ENCODE peak calls at places on chromosomes 3 and 15, in seven cellular contexts. One of them, this sample, is unnamed.

GRCh38 chr3:51960386-51960785 is 5.2 kb downstream of the GPR62 start:
- DNase-seq in stomach: no peak
- DNase-seq in fibroblast of lung: no peak
- DNase-seq in CD8-positive, alpha-beta T cell: no peak
- DNase-seq in BJ: no peak
- DNase-seq in astrocyte of the spinal cord: no peak
- DNase-seq in GM12865: no peak
- DNase-seq in this sample: no peak

GRCh38 chr3:167976880-167977498 is 118.7 kb downstream of the GOLIM4 start:
- DNase-seq in stomach: no peak
- DNase-seq in fibroblast of lung: no peak
- DNase-seq in CD8-positive, alpha-beta T cell: no peak
- DNase-seq in BJ: no peak
- DNase-seq in astrocyte of the spinal cord: peak
- DNase-seq in GM12865: no peak
- DNase-seq in this sample: no peak

GRCh38 chr3:160931474-160931873 is 173.7 kb downstream of the B3GALNT1 start:
- DNase-seq in stomach: no peak
- DNase-seq in fibroblast of lung: peak
- DNase-seq in CD8-positive, alpha-beta T cell: no peak
- DNase-seq in BJ: peak
- DNase-seq in astrocyte of the spinal cord: peak
- DNase-seq in GM12865: no peak
- DNase-seq in this sample: peak

GRCh38 chr3:95343767-95344166 is 1280.9 kb downstream of the NSUN3 start:
- DNase-seq in stomach: no peak
- DNase-seq in fibroblast of lung: no peak
- DNase-seq in CD8-positive, alpha-beta T cell: no peak
- DNase-seq in BJ: no peak
- DNase-seq in astrocyte of the spinal cord: no peak
- DNase-seq in GM12865: no peak
- DNase-seq in this sample: no peak

GRCh38 chr3:171333784-171334464 is 126.3 kb downstream of the TNIK start:
- DNase-seq in stomach: no peak
- DNase-seq in fibroblast of lung: no peak
- DNase-seq in CD8-positive, alpha-beta T cell: no peak
- DNase-seq in BJ: no peak
- DNase-seq in astrocyte of the spinal cord: no peak
- DNase-seq in GM12865: no peak
- DNase-seq in this sample: no peak

GRCh38 chr15:45704329-45705249 is 69.8 kb downstream of the SQOR start:
- DNase-seq in stomach: no peak
- DNase-seq in fibroblast of lung: no peak
- DNase-seq in CD8-positive, alpha-beta T cell: no peak
- DNase-seq in BJ: no peak
- DNase-seq in astrocyte of the spinal cord: peak
- DNase-seq in GM12865: no peak
- DNase-seq in this sample: peak

GRCh38 chr3:124202754-124203153 is 210.8 kb upstream of the ROPN1 start:
- DNase-seq in stomach: no peak
- DNase-seq in fibroblast of lung: peak
- DNase-seq in CD8-positive, alpha-beta T cell: no peak
- DNase-seq in BJ: no peak
- DNase-seq in astrocyte of the spinal cord: no peak
- DNase-seq in GM12865: no peak
- DNase-seq in this sample: no peak

GRCh38 chr3:71478568-71478967 is 105.0 kb downstream of the FOXP1 start:
- DNase-seq in stomach: no peak
- DNase-seq in fibroblast of lung: peak
- DNase-seq in CD8-positive, alpha-beta T cell: peak
- DNase-seq in BJ: no peak
- DNase-seq in astrocyte of the spinal cord: no peak
- DNase-seq in GM12865: no peak
- DNase-seq in this sample: peak

GRCh38 chr3:107633327-107634141 is 110.8 kb downstream of the BBX start:
- DNase-seq in stomach: no peak
- DNase-seq in fibroblast of lung: no peak
- DNase-seq in CD8-positive, alpha-beta T cell: no peak
- DNase-seq in BJ: no peak
- DNase-seq in astrocyte of the spinal cord: no peak
- DNase-seq in GM12865: peak
- DNase-seq in this sample: no peak

GRCh38 chr3:56042326-56042951 is 425.8 kb downstream of the ERC2 start:
- DNase-seq in stomach: no peak
- DNase-seq in fibroblast of lung: peak
- DNase-seq in CD8-positive, alpha-beta T cell: no peak
- DNase-seq in BJ: no peak
- DNase-seq in astrocyte of the spinal cord: peak
- DNase-seq in GM12865: peak
- DNase-seq in this sample: peak

GRCh38 chr3:156654834-156655233 is 19.6 kb upstream of the TIPARP start:
- DNase-seq in stomach: no peak
- DNase-seq in fibroblast of lung: no peak
- DNase-seq in CD8-positive, alpha-beta T cell: no peak
- DNase-seq in BJ: no peak
- DNase-seq in astrocyte of the spinal cord: no peak
- DNase-seq in GM12865: no peak
- DNase-seq in this sample: no peak

GRCh38 chr3:88921986-88922385 is 185.4 kb upstream of the EPHA3 start:
- DNase-seq in stomach: no peak
- DNase-seq in fibroblast of lung: no peak
- DNase-seq in CD8-positive, alpha-beta T cell: no peak
- DNase-seq in BJ: no peak
- DNase-seq in astrocyte of the spinal cord: no peak
- DNase-seq in GM12865: no peak
- DNase-seq in this sample: no peak

GRCh38 chr15:52520421-52520820 is 8.3 kb downstream of the MYO5A start:
- DNase-seq in stomach: no peak
- DNase-seq in fibroblast of lung: no peak
- DNase-seq in CD8-positive, alpha-beta T cell: no peak
- DNase-seq in BJ: no peak
- DNase-seq in astrocyte of the spinal cord: no peak
- DNase-seq in GM12865: no peak
- DNase-seq in this sample: no peak

GRCh38 chr3:160296591-160296990 is 71.4 kb downstream of the C3orf80 start:
- DNase-seq in stomach: no peak
- DNase-seq in fibroblast of lung: peak
- DNase-seq in CD8-positive, alpha-beta T cell: no peak
- DNase-seq in BJ: no peak
- DNase-seq in astrocyte of the spinal cord: peak
- DNase-seq in GM12865: no peak
- DNase-seq in this sample: peak

GRCh38 chr15:47374222-47374621 is 343.1 kb upstream of the SEMA6D start:
- DNase-seq in stomach: no peak
- DNase-seq in fibroblast of lung: no peak
- DNase-seq in CD8-positive, alpha-beta T cell: no peak
- DNase-seq in BJ: no peak
- DNase-seq in astrocyte of the spinal cord: no peak
- DNase-seq in GM12865: no peak
- DNase-seq in this sample: peak

GRCh38 chr3:28698706-28699105 is 350.1 kb upstream of the AZI2 start:
- DNase-seq in stomach: no peak
- DNase-seq in fibroblast of lung: no peak
- DNase-seq in CD8-positive, alpha-beta T cell: no peak
- DNase-seq in BJ: no peak
- DNase-seq in astrocyte of the spinal cord: no peak
- DNase-seq in GM12865: no peak
- DNase-seq in this sample: no peak

GRCh38 chr3:120855665-120856437 is 52.2 kb upstream of the STXBP5L start:
- DNase-seq in stomach: no peak
- DNase-seq in fibroblast of lung: peak
- DNase-seq in CD8-positive, alpha-beta T cell: no peak
- DNase-seq in BJ: peak
- DNase-seq in astrocyte of the spinal cord: peak
- DNase-seq in GM12865: no peak
- DNase-seq in this sample: peak

GRCh38 chr15:62775932-62776331 is 266.6 kb upstream of the TPM1 start:
- DNase-seq in stomach: no peak
- DNase-seq in fibroblast of lung: no peak
- DNase-seq in CD8-positive, alpha-beta T cell: no peak
- DNase-seq in BJ: no peak
- DNase-seq in astrocyte of the spinal cord: no peak
- DNase-seq in GM12865: no peak
- DNase-seq in this sample: no peak

GRCh38 chr15:63189955-63190691 is 717 bp downstream of the RAB8B start:
- DNase-seq in stomach: no peak
- DNase-seq in fibroblast of lung: no peak
- DNase-seq in CD8-positive, alpha-beta T cell: no peak
- DNase-seq in BJ: no peak
- DNase-seq in astrocyte of the spinal cord: no peak
- DNase-seq in GM12865: no peak
- DNase-seq in this sample: no peak

DNA sequence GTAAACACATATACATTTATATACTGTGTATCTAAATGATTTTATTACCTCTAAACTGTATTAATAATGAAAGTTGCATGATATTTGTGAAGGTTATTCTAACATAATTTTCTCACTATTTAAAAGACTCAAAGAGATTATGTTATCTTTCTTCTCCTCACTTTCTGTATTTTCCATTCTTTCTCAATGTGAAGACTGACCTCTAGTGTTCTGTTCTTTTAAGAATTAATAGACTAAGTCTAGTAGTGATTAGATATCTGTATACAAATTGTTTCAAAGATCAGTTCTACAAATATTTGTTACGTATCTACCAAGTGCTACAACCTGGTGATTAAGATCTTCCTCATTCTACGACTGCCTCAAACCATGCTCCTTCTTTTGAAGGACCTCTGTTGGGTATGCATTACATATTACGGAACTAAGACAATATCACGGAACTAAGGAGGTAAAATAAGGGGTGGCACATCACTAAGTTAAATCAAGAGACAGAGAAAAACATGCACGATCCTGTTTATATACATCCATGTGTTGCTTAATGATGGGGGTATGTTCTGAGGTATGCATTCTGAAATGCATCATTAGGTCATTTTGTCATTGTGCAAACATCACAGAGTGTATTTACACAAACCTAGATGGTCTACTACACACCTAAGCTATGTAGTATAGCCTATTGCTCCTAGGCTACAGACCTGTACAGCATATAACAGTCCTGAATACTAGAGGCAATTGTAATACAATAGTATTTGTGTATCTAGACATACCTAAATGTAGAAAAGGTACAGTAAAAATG is 161.5 kb upstream of the KBTBD8 start:
- DNase-seq in stomach: no peak
- DNase-seq in fibroblast of lung: peak
- DNase-seq in CD8-positive, alpha-beta T cell: no peak
- DNase-seq in BJ: no peak
- DNase-seq in astrocyte of the spinal cord: peak
- DNase-seq in GM12865: no peak
- DNase-seq in this sample: peak
- TF ChIP-seq CTCF in stomach: no peak
- TF ChIP-seq CTCF in fibroblast of lung: no peak
- TF ChIP-seq CTCF in CD8-positive, alpha-beta T cell: no peak
- TF ChIP-seq CTCF in BJ: peak
- TF ChIP-seq CTCF in astrocyte of the spinal cord: peak
- TF ChIP-seq CTCF in GM12865: no peak
- TF ChIP-seq CTCF in this sample: no peak

DNA sequence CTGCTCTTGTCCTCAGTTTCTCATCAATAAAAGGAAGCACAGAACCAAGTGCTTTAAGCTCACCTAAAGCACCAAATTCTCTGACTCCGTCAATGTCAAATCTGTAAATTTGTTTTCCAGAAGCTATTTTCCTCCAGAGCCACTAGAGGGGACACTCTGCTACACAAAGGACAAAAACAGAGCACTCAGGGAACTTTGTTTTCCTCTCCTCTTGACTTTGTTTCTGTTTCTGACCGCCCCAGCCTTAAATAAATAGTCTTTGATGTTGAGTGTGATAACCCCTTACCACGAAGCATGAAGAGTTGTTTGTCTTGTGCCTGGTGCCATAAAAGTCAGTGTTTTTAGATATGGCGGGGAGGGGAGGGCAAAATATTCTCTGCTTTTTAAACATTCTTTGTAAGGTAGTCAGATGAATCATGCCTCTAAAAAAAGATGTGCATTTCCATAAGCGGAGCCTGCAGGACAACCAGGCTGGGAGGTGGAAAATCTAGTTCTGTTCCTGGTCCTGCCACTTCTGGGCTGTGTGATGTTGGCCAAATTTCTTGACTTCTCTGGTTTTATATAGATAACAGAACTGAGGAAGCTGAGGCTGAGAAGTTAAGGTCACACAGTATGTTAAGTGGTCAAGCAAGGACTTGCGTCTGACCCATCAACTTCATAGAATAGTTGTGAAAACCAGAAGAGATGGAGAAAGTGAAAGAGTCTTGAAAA is 7.3 kb upstream of the ZBTB38 start:
- DNase-seq in stomach: no peak
- DNase-seq in fibroblast of lung: peak
- DNase-seq in CD8-positive, alpha-beta T cell: no peak
- DNase-seq in BJ: peak
- DNase-seq in astrocyte of the spinal cord: peak
- DNase-seq in GM12865: peak
- DNase-seq in this sample: peak
- H3K4me3 ChIP-seq in stomach: no peak
- H3K4me3 ChIP-seq in fibroblast of lung: no peak
- H3K4me3 ChIP-seq in CD8-positive, alpha-beta T cell: no peak
- H3K4me3 ChIP-seq in BJ: no peak
- H3K4me3 ChIP-seq in astrocyte of the spinal cord: no peak
- H3K4me3 ChIP-seq in GM12865: peak
- H3K4me3 ChIP-seq in this sample: no peak

DNA sequence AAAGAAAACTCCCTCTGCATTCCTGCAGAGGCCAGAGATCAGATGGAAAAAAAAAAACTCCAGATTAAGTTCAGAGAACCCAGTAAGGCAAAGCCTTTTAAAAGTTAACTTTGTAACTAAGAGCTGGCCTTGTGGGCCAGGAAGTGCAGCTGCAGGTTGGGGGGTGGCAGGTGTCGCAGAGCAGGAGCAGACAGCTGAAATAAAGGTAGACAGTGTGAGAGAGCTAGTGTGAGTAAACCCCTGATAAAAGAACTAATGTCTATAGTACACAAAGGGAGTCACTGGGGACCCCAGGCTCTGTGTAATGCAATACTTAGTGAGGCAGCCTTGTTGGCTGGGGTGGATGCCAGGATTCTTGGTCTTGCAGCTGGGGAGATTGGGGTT is 42.1 kb downstream of the PPCDC start:
- DNase-seq in stomach: no peak
- DNase-seq in fibroblast of lung: peak
- DNase-seq in CD8-positive, alpha-beta T cell: no peak
- DNase-seq in BJ: no peak
- DNase-seq in astrocyte of the spinal cord: no peak
- DNase-seq in GM12865: no peak
- DNase-seq in this sample: peak
- TF ChIP-seq CTCF in stomach: no peak
- TF ChIP-seq CTCF in fibroblast of lung: no peak
- TF ChIP-seq CTCF in CD8-positive, alpha-beta T cell: no peak
- TF ChIP-seq CTCF in BJ: no peak
- TF ChIP-seq CTCF in astrocyte of the spinal cord: no peak
- TF ChIP-seq CTCF in GM12865: no peak
- TF ChIP-seq CTCF in this sample: no peak

DNA sequence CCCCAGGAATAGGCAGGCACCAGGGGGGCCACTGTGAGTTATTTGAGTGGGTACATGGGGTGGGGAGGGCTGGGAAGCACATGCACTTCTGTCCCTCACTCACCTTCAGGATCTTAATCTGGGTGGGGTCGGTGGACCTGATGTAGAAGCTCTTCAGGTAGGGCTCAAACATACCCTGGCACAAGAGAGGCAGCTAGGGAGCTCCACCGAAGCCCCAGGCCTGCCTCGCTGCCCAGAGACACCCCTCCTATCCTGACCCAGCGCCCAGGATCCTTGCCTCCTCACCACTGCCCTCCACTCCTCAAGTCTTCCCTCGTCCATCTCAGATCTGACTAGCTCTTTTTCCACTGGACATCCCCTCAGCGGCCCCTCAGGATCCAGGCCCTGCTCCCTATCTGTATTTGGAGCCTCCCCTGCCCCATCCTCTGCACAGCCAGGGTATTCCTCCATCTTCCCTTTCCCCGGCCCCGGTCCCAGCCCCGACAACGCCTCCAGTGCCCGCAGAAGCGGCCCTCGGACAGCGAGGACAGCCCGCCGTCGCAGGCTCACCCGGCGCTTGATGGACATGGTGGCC is 30.0 kb downstream of the AP3B2 start:
- DNase-seq in stomach: no peak
- DNase-seq in fibroblast of lung: no peak
- DNase-seq in CD8-positive, alpha-beta T cell: no peak
- DNase-seq in BJ: no peak
- DNase-seq in astrocyte of the spinal cord: no peak
- DNase-seq in GM12865: no peak
- DNase-seq in this sample: no peak
- H3K4me3 ChIP-seq in stomach: peak
- H3K4me3 ChIP-seq in fibroblast of lung: no peak
- H3K4me3 ChIP-seq in CD8-positive, alpha-beta T cell: peak
- H3K4me3 ChIP-seq in BJ: no peak
- H3K4me3 ChIP-seq in astrocyte of the spinal cord: no peak
- H3K4me3 ChIP-seq in GM12865: peak
- H3K4me3 ChIP-seq in this sample: no peak

This sample was measured in fibroblast of mammary gland.